ENCODE peak calls at places on chromosomes 6 and 20, in six cellular contexts. One of them, this sample, is unnamed.

GRCh38 chr6:37473364-37474095 is 26.2 kb downstream of the CCDC167 start:
- DNase-seq in keratinocyte: peak
- DNase-seq in choroid plexus epithelial cell: peak
- DNase-seq in left ventricle myocardium inferior: peak
- DNase-seq in A673: no peak
- DNase-seq in transverse colon: no peak
- DNase-seq in this sample: no peak

GRCh38 chr6:167990016-167990945 is 7.2 kb upstream of the KIF25 start:
- DNase-seq in keratinocyte: no peak
- DNase-seq in choroid plexus epithelial cell: no peak
- DNase-seq in left ventricle myocardium inferior: no peak
- DNase-seq in A673: no peak
- DNase-seq in transverse colon: no peak
- DNase-seq in this sample: no peak

GRCh38 chr6:3868544-3868943 is 19.4 kb downstream of the FAM50B start:
- DNase-seq in keratinocyte: no peak
- DNase-seq in choroid plexus epithelial cell: no peak
- DNase-seq in left ventricle myocardium inferior: no peak
- DNase-seq in A673: peak
- DNase-seq in transverse colon: no peak
- DNase-seq in this sample: no peak

GRCh38 chr6:10951675-10952282 is 64.9 kb downstream of the SYCP2L start:
- DNase-seq in keratinocyte: no peak
- DNase-seq in choroid plexus epithelial cell: peak
- DNase-seq in left ventricle myocardium inferior: no peak
- DNase-seq in A673: peak
- DNase-seq in transverse colon: no peak
- DNase-seq in this sample: no peak

GRCh38 chr6:142293121-142293520 is 8.7 kb upstream of the ADGRG6 start:
- DNase-seq in keratinocyte: no peak
- DNase-seq in choroid plexus epithelial cell: no peak
- DNase-seq in left ventricle myocardium inferior: no peak
- DNase-seq in A673: no peak
- DNase-seq in transverse colon: no peak
- DNase-seq in this sample: no peak

GRCh38 chr6:44649365-44650025 is 262.0 kb downstream of the CDC5L start:
- DNase-seq in keratinocyte: no peak
- DNase-seq in choroid plexus epithelial cell: peak
- DNase-seq in left ventricle myocardium inferior: no peak
- DNase-seq in A673: no peak
- DNase-seq in transverse colon: no peak
- DNase-seq in this sample: no peak

GRCh38 chr6:28462401-28462800 is 19.1 kb upstream of the ZSCAN23 start:
- DNase-seq in keratinocyte: no peak
- DNase-seq in choroid plexus epithelial cell: no peak
- DNase-seq in left ventricle myocardium inferior: no peak
- DNase-seq in A673: no peak
- DNase-seq in transverse colon: no peak
- DNase-seq in this sample: no peak

GRCh38 chr6:132750455-132751248 is 7.1 kb downstream of the VNN2 start:
- DNase-seq in keratinocyte: no peak
- DNase-seq in choroid plexus epithelial cell: no peak
- DNase-seq in left ventricle myocardium inferior: no peak
- DNase-seq in A673: no peak
- DNase-seq in transverse colon: no peak
- DNase-seq in this sample: no peak

GRCh38 chr6:152248987-152249386 is 388.2 kb downstream of the SYNE1 start:
- DNase-seq in keratinocyte: no peak
- DNase-seq in choroid plexus epithelial cell: no peak
- DNase-seq in left ventricle myocardium inferior: no peak
- DNase-seq in A673: no peak
- DNase-seq in transverse colon: no peak
- DNase-seq in this sample: no peak

GRCh38 chr20:47204008-47204745 is 152.3 kb downstream of the ZMYND8 start:
- DNase-seq in keratinocyte: peak
- DNase-seq in choroid plexus epithelial cell: peak
- DNase-seq in left ventricle myocardium inferior: no peak
- DNase-seq in A673: no peak
- DNase-seq in transverse colon: no peak
- DNase-seq in this sample: no peak

GRCh38 chr20:1357921-1358671 is 29.2 kb upstream of the SDCBP2 start:
- DNase-seq in keratinocyte: no peak
- DNase-seq in choroid plexus epithelial cell: peak
- DNase-seq in left ventricle myocardium inferior: no peak
- DNase-seq in A673: no peak
- DNase-seq in transverse colon: no peak
- DNase-seq in this sample: no peak

GRCh38 chr6:5950448-5950847 is 56.3 kb downstream of the NRN1 start:
- DNase-seq in keratinocyte: no peak
- DNase-seq in choroid plexus epithelial cell: no peak
- DNase-seq in left ventricle myocardium inferior: no peak
- DNase-seq in A673: peak
- DNase-seq in transverse colon: no peak
- DNase-seq in this sample: no peak

GRCh38 chr20:33606114-33606771 is 55.9 kb upstream of the C20orf144 start:
- DNase-seq in keratinocyte: no peak
- DNase-seq in choroid plexus epithelial cell: no peak
- DNase-seq in left ventricle myocardium inferior: no peak
- DNase-seq in A673: no peak
- DNase-seq in transverse colon: no peak
- DNase-seq in this sample: no peak
- TF ChIP-seq CTCF in keratinocyte: no peak
- TF ChIP-seq CTCF in choroid plexus epithelial cell: no peak
- TF ChIP-seq CTCF in left ventricle myocardium inferior: no peak
- TF ChIP-seq CTCF in A673: no peak
- TF ChIP-seq CTCF in transverse colon: no peak
- TF ChIP-seq CTCF in this sample: no peak

GRCh38 chr6:43176423-43176786 is 5.3 kb downstream of the SRF start:
- DNase-seq in keratinocyte: no peak
- DNase-seq in choroid plexus epithelial cell: no peak
- DNase-seq in left ventricle myocardium inferior: no peak
- DNase-seq in A673: no peak
- DNase-seq in transverse colon: no peak
- DNase-seq in this sample: no peak

GRCh38 chr6:43178150-43178549 is 3.8 kb upstream of the CUL9 start:
- DNase-seq in keratinocyte: no peak
- DNase-seq in choroid plexus epithelial cell: no peak
- DNase-seq in left ventricle myocardium inferior: no peak
- DNase-seq in A673: no peak
- DNase-seq in transverse colon: no peak
- DNase-seq in this sample: no peak

GRCh38 chr6:43173496-43174262 is 2.6 kb downstream of the SRF start:
- DNase-seq in keratinocyte: no peak
- DNase-seq in choroid plexus epithelial cell: no peak
- DNase-seq in left ventricle myocardium inferior: no peak
- DNase-seq in A673: no peak
- DNase-seq in transverse colon: no peak
- DNase-seq in this sample: no peak

GRCh38 chr6:43174263-43175112 is 3.4 kb downstream of the SRF start:
- DNase-seq in keratinocyte: peak
- DNase-seq in choroid plexus epithelial cell: peak
- DNase-seq in left ventricle myocardium inferior: peak
- DNase-seq in A673: peak
- DNase-seq in transverse colon: peak
- DNase-seq in this sample: peak

DNA sequence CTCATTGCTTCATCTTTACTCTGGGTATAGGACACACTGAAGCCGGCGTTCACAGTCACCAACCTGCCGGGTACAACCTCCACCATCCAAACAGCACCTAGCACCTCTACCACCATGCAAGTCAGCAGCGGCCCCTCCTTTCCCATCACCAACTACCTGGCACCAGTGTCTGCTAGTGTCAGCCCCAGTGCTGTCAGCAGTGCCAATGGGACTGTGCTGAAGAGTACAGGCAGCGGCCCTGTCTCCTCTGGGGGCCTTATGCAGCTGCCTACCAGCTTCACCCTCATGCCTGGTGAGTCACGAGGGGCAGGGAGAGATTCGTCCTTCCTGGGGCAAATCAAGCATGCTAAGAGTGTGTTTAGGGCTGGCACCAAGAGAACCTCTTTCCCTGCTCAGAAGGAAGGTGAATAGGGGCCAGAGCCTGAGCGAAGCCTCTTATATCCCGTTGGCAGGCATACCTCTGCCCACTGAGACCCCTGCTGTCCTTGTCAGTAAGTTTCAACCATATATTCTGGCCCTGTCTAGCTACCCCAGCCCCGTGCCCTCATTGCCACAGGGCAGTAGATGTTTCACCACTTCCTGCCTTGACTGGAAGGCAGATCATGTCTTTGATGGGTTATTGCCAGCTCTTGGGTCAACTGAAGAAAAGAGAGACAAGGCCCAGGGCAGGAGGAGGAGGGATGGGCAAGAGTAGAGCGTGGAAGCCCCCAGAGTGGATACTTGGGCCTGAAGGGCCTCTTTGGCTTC is 4.8 kb downstream of the SRF start:
- DNase-seq in keratinocyte: no peak
- DNase-seq in choroid plexus epithelial cell: no peak
- DNase-seq in left ventricle myocardium inferior: no peak
- DNase-seq in A673: no peak
- DNase-seq in transverse colon: no peak
- DNase-seq in this sample: no peak
- TF ChIP-seq CTCF in keratinocyte: no peak
- TF ChIP-seq CTCF in choroid plexus epithelial cell: no peak
- TF ChIP-seq CTCF in left ventricle myocardium inferior: no peak
- TF ChIP-seq CTCF in A673: no peak
- TF ChIP-seq CTCF in transverse colon: no peak
- TF ChIP-seq CTCF in this sample: no peak

GRCh38 chr20:63148696-63149095 is 67.2 kb downstream of the YTHDF1 start:
- DNase-seq in keratinocyte: no peak
- DNase-seq in choroid plexus epithelial cell: no peak
- DNase-seq in left ventricle myocardium inferior: no peak
- DNase-seq in A673: no peak
- DNase-seq in transverse colon: no peak
- DNase-seq in this sample: no peak
- TF ChIP-seq CTCF in keratinocyte: no peak
- TF ChIP-seq CTCF in choroid plexus epithelial cell: no peak
- TF ChIP-seq CTCF in left ventricle myocardium inferior: no peak
- TF ChIP-seq CTCF in A673: no peak
- TF ChIP-seq CTCF in transverse colon: no peak
- TF ChIP-seq CTCF in this sample: no peak

GRCh38 chr6:130676077-130676772 is 151.0 kb upstream of the SMLR1 start:
- DNase-seq in keratinocyte: no peak
- DNase-seq in choroid plexus epithelial cell: peak
- DNase-seq in left ventricle myocardium inferior: no peak
- DNase-seq in A673: peak
- DNase-seq in transverse colon: peak
- DNase-seq in this sample: no peak
- TF ChIP-seq CTCF in keratinocyte: no peak
- TF ChIP-seq CTCF in choroid plexus epithelial cell: peak
- TF ChIP-seq CTCF in left ventricle myocardium inferior: no peak
- TF ChIP-seq CTCF in A673: peak
- TF ChIP-seq CTCF in transverse colon: no peak
- TF ChIP-seq CTCF in this sample: no peak

GRCh38 chr6:84774174-84775158 is 10.1 kb upstream of the TBX18 start:
- DNase-seq in keratinocyte: no peak
- DNase-seq in choroid plexus epithelial cell: peak
- DNase-seq in left ventricle myocardium inferior: peak
- DNase-seq in A673: peak
- DNase-seq in transverse colon: no peak
- DNase-seq in this sample: peak
- TF ChIP-seq CTCF in keratinocyte: no peak
- TF ChIP-seq CTCF in choroid plexus epithelial cell: peak
- TF ChIP-seq CTCF in left ventricle myocardium inferior: peak
- TF ChIP-seq CTCF in A673: peak
- TF ChIP-seq CTCF in transverse colon: peak
- TF ChIP-seq CTCF in this sample: peak

This sample was measured in progenitor cell of endocrine pancreas.